ENCODE peak calls at places on chromosomes 6 and 20, in five cellular contexts. B is A549, P is GM12878, I is body of pancreas, L is HCT116. V is an unnamed sample.

GRCh38 chr6:1817033-1817761 is 207.5 kb downstream of the FOXC1 start:
- DNase-seq in I (no peak), P (no peak), B (no peak), L (no peak), V (peak)

GRCh38 chr6:32886674-32887383 is 32.8 kb downstream of the PSMB9 start:
- DNase-seq in P (no peak), I (peak), B (no peak), L (no peak), V (peak)

GRCh38 chr6:107870379-107870778 is 46.3 kb upstream of the SCML4 start:
- DNase-seq in B (no peak), L (no peak), I (no peak), P (no peak), V (no peak)

GRCh38 chr6:158376650-158377081 is 64.4 kb downstream of the TULP4 start:
- DNase-seq in I (peak), L (no peak), B (no peak), P (no peak), V (no peak)

GRCh38 chr20:45028424-45029136 is 62.3 kb downstream of the STK4 start:
- DNase-seq in P (no peak), I (no peak), L (no peak), B (no peak), V (no peak)

GRCh38 chr20:20713244-20713765 is 861 bp upstream of the RALGAPA2 start:
- DNase-seq in L (no peak), P (no peak), B (no peak), I (no peak), V (no peak)

GRCh38 chr20:41245086-41245707 is 72.3 kb downstream of the ZHX3 start:
- DNase-seq in B (no peak), P (no peak), L (no peak), I (no peak), V (peak)

GRCh38 chr6:76831299-76831698 is 632.0 kb downstream of the HTR1B start:
- DNase-seq in B (no peak), L (no peak), I (no peak), P (no peak), V (no peak)

GRCh38 chr6:70846207-70846835 is 110.5 kb downstream of the B3GAT2 start:
- DNase-seq in B (no peak), I (no peak), L (no peak), P (no peak), V (no peak)

GRCh38 chr6:145749632-145750031 is 14.3 kb upstream of the EPM2A start:
- DNase-seq in B (no peak), P (no peak), L (no peak), I (no peak), V (peak)

GRCh38 chr6:143536866-143537691 is 25.6 kb upstream of the FUCA2 start:
- DNase-seq in P (no peak), B (peak), L (peak), I (peak), V (peak)

GRCh38 chr6:32117461-32117860 is 8.3 kb upstream of the TNXB start:
- DNase-seq in I (no peak), B (no peak), L (no peak), P (no peak), V (no peak)

GRCh38 chr20:32742322-32743236 is 688 bp downstream of the COMMD7 start:
- DNase-seq in I (no peak), B (no peak), L (no peak), P (no peak), V (no peak)

GRCh38 chr6:111842891-111843290 is 30.4 kb downstream of the FYN start:
- DNase-seq in I (no peak), P (no peak), B (no peak), L (no peak), V (no peak)

GRCh38 chr20:16719421-16719820 is 10.4 kb upstream of the SNRPB2 start:
- DNase-seq in L (no peak), P (no peak), I (no peak), B (no peak), V (no peak)

GRCh38 chr6:147142684-147143245 is 61.5 kb upstream of the STXBP5 start:
- DNase-seq in P (no peak), L (no peak), B (no peak), I (no peak), V (no peak)

GRCh38 chr6:37239950-37240713 is 17.4 kb upstream of the TBC1D22B start:
- DNase-seq in I (peak), B (no peak), L (peak), P (peak), V (peak)

GRCh38 chr6:113375950-113376846 is 480.9 kb upstream of the MARCKS start:
- DNase-seq in I (no peak), B (no peak), P (no peak), L (no peak), V (peak)

GRCh38 chr6:168526841-168527281 is 85.9 kb downstream of the SMOC2 start:
- DNase-seq in L (no peak), B (no peak), I (peak), P (no peak), V (peak)

GRCh38 chr20:54276577-54277169 is 68.8 kb downstream of the PFDN4 start:
- DNase-seq in P (no peak), L (no peak), I (no peak), B (no peak), V (no peak)

GRCh38 chr6:137904822-137905617 is 38.0 kb downstream of the TNFAIP3 start:
- DNase-seq in I (peak), P (no peak), B (no peak), L (no peak), V (peak)

GRCh38 chr20:47795214-47795667 is 10.0 kb upstream of the SULF2 start:
- DNase-seq in P (no peak), B (no peak), I (peak), L (no peak), V (no peak)

GRCh38 chr6:170042086-170042485 is 248.8 kb downstream of the DLL1 start:
- DNase-seq in I (no peak), L (no peak), P (no peak), B (no peak), V (no peak)

GRCh38 chr6:64890609-64891008 is 816.4 kb downstream of the EYS start:
- DNase-seq in B (no peak), L (no peak), P (no peak), I (no peak), V (peak)

GRCh38 chr20:45087814-45088213 is 13.1 kb downstream of the KCNS1 start:
- DNase-seq in I (no peak), P (no peak), L (no peak), B (no peak), V (no peak)

GRCh38 chr20:14919473-14920157 is 582.2 kb upstream of the FLRT3 start:
- DNase-seq in B (no peak), I (peak), L (peak), P (no peak), V (peak)

GRCh38 chr20:3080939-3081388 is 3.6 kb downstream of the AVP start:
- DNase-seq in B (no peak), L (no peak), I (peak), P (no peak), V (peak)

GRCh38 chr6:3848925-3849605 is at the start of gene FAM50B:
- DNase-seq in I (peak), B (peak), P (peak), L (no peak), V (peak)
- TF ChIP-seq POLR2A in I (peak), B (no peak), P (peak), L (no peak), V (peak)

GRCh38 chr6:148746363-148747144 is at the start of gene UST:
- DNase-seq in L (peak), P (no peak), B (peak), I (peak), V (peak)
- TF ChIP-seq POLR2A in L (no peak), P (no peak), B (no peak), I (peak), V (no peak)

DNA sequence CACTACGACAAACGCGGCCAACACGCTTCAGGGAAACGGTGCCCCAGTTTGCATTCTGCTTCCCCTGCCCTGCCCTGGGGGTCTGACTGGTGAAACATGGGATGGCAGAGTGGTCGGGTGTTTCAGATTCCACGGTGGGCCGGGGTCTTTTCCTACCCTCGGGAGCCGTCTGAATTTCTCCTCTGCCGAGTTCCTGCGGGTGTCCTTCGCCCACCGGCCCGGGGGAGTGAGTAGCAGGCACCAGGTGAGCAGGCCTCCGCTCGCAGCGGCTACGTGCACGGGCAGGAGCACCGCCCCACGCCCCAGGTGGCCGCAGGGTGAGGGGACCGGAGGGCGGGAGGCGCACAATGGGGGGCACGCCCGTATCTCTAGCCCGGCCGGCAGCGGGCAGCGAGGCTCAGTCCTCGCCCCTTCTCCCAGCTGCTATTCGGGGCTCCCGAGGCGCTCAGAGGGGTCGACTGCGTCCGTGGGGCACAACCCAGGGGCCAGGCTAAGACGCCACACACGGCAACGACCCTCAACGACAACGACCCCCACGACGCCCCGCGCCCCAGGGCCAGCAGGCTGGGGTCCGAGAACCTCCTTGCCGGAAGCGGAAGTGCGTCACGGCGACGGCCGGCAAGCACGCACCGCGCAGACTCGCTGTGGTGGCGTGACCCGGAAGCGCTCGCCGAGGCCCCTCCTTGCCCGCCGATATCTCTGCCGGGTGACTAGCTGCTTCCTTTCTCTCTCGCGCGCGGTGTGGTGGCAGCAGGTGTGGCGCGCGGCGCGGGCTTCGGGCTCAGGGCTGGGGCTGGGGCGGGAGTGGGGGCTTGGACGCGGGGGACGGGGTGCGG is at the start of gene RPS21:
- DNase-seq in B (no peak), P (peak), L (peak), I (peak), V (peak)
- TF ChIP-seq POLR2A in B (peak), P (peak), L (peak), I (peak), V (peak)

GRCh38 chr6:83086751-83087150 is 19.3 kb downstream of the DOP1A start:
- DNase-seq in I (no peak), L (no peak), B (no peak), P (peak), V (no peak)
- TF ChIP-seq POLR2A in I (no peak), L (no peak), B (no peak), P (peak), V (no peak)

DNA sequence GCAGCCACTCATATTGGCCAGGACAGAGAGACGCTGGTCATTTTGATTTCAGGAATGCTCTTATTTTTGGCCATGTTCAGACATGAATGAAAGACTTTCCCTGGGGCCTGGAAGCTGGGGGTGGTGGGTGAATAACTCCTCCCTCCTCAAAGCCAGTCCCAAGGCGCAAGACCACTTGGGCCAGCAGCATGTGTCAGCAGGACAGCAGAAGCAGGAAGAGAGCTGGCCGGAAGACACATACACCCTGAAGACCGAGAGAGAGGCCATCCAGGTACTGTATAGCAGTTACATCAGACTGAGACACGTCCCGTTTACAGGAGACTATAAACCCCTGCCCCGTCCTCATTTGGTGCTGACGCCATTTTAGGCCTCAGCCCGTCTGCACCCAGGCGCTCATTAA is 29.2 kb upstream of the ULBP3 start:
- DNase-seq in P (no peak), I (no peak), L (no peak), B (no peak), V (no peak)
- TF ChIP-seq POLR2A in P (no peak), I (no peak), L (no peak), B (no peak), V (no peak)

DNA sequence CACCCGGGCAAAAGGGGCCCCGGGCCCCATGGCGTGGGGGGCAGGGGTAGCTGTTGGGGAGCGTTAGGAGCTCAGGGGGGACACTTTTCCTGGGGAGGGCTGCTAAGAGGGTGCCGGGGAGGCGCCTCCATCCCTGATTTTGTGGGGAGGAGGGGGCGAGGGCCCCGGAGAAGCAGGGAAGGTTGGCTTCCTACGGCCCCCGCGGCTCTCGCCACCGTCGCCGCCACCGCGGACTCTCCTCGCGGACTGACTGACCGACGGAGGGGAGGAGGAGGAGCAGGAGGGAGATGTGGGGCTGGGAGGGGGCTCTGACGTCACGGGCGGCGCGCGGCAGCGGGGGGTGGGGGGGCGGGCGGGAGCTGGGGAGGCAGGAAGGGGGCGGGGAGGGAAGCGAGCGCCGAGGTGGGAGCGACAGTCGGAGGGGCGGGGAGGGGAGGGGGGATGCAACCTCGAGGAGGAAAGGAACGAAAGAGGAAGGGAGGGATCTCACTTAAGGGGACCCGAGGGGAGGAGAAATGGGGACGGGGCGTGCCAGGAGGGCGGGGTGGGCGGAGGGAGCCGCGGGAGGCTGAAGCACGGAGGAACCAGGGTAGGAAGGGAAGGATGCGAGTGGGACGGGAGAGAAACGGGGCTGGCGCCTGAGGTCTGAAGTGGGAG is 5.1 kb downstream of the GABBR1 start:
- DNase-seq in L (no peak), B (peak), P (no peak), I (peak), V (peak)
- TF ChIP-seq POLR2A in L (no peak), B (no peak), P (no peak), I (peak), V (peak)

GRCh38 chr20:31708839-31709534 is 13.7 kb downstream of the BCL2L1 start:
- DNase-seq in P (no peak), L (no peak), I (peak), B (no peak), V (no peak)

GRCh38 chr20:31709939-31710338 is 12.7 kb downstream of the BCL2L1 start:
- DNase-seq in I (no peak), B (no peak), P (no peak), L (no peak), V (no peak)

GRCh38 chr20:31711416-31712111 is 11.1 kb downstream of the BCL2L1 start:
- DNase-seq in B (no peak), P (no peak), I (no peak), L (no peak), V (no peak)

GRCh38 chr20:31712112-31712553 is 10.5 kb downstream of the BCL2L1 start:
- DNase-seq in I (peak), P (no peak), B (no peak), L (no peak), V (no peak)

DNA sequence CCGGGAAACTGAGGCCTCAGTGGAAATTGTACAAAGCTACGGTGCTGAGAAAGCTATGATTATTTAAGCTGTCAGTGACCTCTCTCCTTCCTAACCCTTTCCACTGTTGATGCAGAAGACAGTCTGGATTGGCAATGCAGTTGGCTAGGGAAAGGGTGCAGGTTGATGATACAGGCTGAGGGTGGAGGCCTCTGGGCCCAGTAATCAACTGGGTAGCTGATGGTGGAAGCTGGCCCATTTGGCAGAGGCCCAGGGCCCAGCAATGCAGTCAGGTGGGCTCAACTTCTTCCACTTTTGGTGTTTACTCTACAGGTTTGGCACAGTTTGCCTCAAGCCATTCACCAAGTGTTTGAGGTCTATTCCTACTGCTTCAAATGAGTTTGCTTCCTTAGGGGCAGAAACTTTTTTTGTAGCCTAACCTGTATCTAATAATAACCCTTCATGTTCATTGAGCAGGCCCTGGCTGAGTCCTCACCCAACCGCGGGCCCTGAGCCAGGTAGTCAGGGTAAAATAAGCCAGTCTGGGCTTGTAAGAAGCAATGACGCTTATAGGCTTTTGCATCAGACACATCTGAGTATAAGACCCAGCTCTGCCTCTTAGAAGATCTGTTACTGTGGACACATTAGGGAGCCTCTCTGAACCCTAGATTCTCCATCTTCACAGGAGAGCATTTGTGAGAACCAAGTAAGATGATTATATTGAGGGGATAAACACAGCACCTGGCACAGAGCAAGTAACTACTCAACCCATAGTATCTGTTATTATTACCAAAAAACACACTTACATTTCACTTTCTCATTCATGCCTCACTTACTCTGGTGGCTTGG is 12.0 kb downstream of the BCL2L1 start:
- DNase-seq in I (peak), B (no peak), P (no peak), L (no peak), V (no peak)
- TF ChIP-seq POLR2A in I (no peak), B (no peak), P (no peak), L (no peak), V (no peak)

DNA sequence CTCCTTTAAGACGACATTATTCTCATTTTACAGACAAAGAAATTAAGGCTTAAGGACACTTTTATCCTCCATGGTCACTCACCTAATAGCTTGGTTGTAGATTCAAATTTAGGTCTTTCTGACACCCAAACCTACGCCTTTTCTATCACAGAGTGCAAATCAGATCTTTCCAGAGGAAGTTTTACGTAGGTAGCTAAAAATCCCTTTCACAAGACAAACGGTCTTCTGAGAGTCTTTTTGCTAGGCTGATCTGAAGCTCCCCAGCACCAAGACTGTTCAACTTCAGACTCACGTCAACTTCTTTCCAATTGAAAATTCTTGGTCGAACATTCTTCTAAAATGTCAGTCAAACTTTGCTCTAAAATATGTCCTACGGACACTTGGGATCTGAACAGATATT is 46.5 kb downstream of the BLOC1S5 start:
- DNase-seq in L (no peak), P (no peak), B (no peak), I (no peak), V (no peak)
- TF ChIP-seq POLR2A in L (no peak), P (no peak), B (no peak), I (no peak), V (no peak)

V was measured in endothelial cell of umbilical vein.